ENCODE peak calls at places on chromosome 21, in eight cellular contexts. O, R, Q, G, F, T, K and D are unnamed samples.

GRCh38 chr21:45372732-45373355 is 32.1 kb upstream of the COL18A1 start:
- DNase-seq in O (no peak), R (no peak), Q (no peak), G (no peak), F (no peak), T (no peak), K (peak; percentile 94), D (no peak)

GRCh38 chr21:37365657-37366487 is 701 bp upstream of the DYRK1A start:
- DNase-seq in O (peak; percentile 93), R (peak; percentile 47), Q (no peak), G (peak; percentile 19), F (peak; percentile 41), T (peak; percentile 56), K (peak; percentile 80), D (no peak)

GRCh38 chr21:29221259-29221744 is 77.4 kb upstream of the BACH1 start:
- DNase-seq in O (no peak), R (no peak), Q (no peak), G (no peak), F (no peak), T (no peak), K (no peak), D (peak; percentile 85)

GRCh38 chr21:46060596-46061061 is 37.3 kb upstream of the COL6A2 start:
- DNase-seq in O (no peak), R (no peak), Q (no peak), G (peak; percentile 39), F (peak; percentile 100), T (no peak), K (no peak), D (peak; percentile 99)

GRCh38 chr21:33685613-33686197 is 43.4 kb downstream of the ITSN1 start:
- DNase-seq in O (no peak), R (no peak), Q (no peak), G (no peak), F (peak; percentile 78), T (no peak), K (peak; percentile 63), D (peak; percentile 66)

GRCh38 chr21:39518055-39518844 is 66.5 kb downstream of the SH3BGR start:
- DNase-seq in O (peak; percentile 76), R (peak; percentile 57), Q (peak; percentile 89), G (peak; percentile 69), F (peak; percentile 48), T (peak; percentile 50), K (peak; percentile 60), D (peak; percentile 16)

GRCh38 chr21:33198346-33199135 is 31.2 kb upstream of the IFNAR2 start:
- DNase-seq in O (no peak), R (no peak), Q (no peak), G (no peak), F (peak; percentile 37), T (no peak), K (no peak), D (no peak)

GRCh38 chr21:27424601-27425000 is 457.7 kb upstream of the ADAMTS5 start:
- DNase-seq in O (no peak), R (no peak), Q (no peak), G (no peak), F (peak; percentile 18), T (no peak), K (peak; percentile 7), D (no peak)

GRCh38 chr21:32093758-32094463 is 184.9 kb downstream of the MIS18A start:
- DNase-seq in O (no peak), R (no peak), Q (no peak), G (no peak), F (no peak), T (no peak), K (no peak), D (no peak)

GRCh38 chr21:32094792-32095191 is 184.1 kb downstream of the MIS18A start:
- DNase-seq in O (no peak), R (no peak), Q (no peak), G (peak; percentile 6), F (peak; percentile 38), T (no peak), K (no peak), D (no peak)

GRCh38 chr21:32099812-32100416 is 178.9 kb downstream of the MIS18A start:
- DNase-seq in O (no peak), R (no peak), Q (no peak), G (no peak), F (no peak), T (no peak), K (no peak), D (no peak)

GRCh38 chr21:32101206-32101763 is 177.6 kb downstream of the MIS18A start:
- DNase-seq in O (no peak), R (no peak), Q (no peak), G (no peak), F (no peak), T (no peak), K (no peak), D (no peak)

DNA sequence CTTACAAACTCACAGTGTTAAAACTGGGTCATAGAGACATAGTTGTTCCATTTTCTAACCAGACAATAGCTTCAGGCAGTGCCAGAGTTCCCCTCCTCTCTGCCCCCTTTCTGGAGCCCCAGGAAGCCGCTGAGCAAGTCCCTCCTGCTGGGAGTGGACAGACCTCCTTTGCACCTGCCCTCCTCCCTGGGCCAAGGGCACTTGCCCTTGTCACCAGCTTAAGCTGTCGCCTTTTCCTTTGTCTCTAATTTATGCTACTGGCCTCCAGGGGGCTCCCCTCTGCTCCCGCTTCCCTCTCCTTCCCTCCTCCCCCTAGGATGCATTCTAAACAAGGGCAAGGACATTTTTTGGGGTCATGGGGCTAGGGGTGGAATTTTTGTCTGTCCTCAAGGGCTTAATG is 182.4 kb downstream of the MIS18A start:
- DNase-seq in O (peak; percentile 39), R (peak; percentile 35), Q (no peak), G (peak; percentile 10), F (peak; percentile 12), T (no peak), K (no peak), D (no peak)
- TF ChIP-seq CTCF in O (peak; percentile 44), R (peak; percentile 54), Q (no peak), G (peak; percentile 18), F (peak; percentile 41), T (no peak), K (no peak), D (peak; percentile 39)

GRCh38 chr21:41780337-41781046 is 13.6 kb upstream of the RIPK4 start:
- DNase-seq in O (no peak), R (no peak), Q (no peak), G (no peak), F (no peak), T (no peak), K (no peak), D (no peak)

GRCh38 chr21:41777934-41778815 is 11.3 kb upstream of the RIPK4 start:
- DNase-seq in O (no peak), R (peak; percentile 89), Q (peak; percentile 97), G (no peak), F (peak; percentile 21), T (no peak), K (peak; percentile 92), D (peak; percentile 86)

GRCh38 chr21:41779659-41780058 is 12.8 kb upstream of the RIPK4 start:
- DNase-seq in O (no peak), R (no peak), Q (no peak), G (no peak), F (no peak), T (no peak), K (no peak), D (no peak)

GRCh38 chr21:41781047-41781405 is 14.2 kb upstream of the RIPK4 start:
- DNase-seq in O (no peak), R (no peak), Q (no peak), G (no peak), F (no peak), T (no peak), K (no peak), D (no peak)

DNA sequence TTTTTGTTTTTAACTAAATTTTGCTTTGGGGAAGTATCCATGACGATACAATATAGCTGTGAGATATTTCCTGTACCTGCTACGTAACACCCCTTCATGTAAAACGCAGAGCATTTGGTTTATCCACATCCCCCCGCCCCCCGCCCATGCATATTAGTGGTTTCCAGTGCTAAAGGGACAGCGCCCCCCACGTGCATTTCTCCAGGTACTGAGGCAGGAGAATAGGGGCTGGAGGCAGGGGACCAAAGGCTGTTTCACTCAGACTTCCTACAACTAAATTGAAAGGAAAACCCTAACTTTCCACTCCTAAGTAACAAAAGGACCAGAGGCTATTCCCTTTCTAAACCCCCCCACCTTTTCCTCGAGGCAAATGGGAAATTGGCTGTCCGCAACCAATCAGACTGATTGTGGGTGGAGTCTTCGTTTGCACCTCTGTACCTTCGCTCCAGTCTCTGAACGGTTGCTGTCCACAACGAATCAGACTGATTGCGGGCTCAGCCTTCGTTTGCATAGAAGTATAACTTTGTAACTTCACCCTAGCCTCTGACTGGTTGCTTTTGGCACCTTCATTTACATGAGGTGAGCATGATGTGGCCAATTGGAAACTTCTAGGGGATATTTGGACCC is 12.2 kb upstream of the RIPK4 start:
- DNase-seq in O (no peak), R (no peak), Q (no peak), G (no peak), F (no peak), T (no peak), K (no peak), D (no peak)
- TF ChIP-seq CTCF in O (no peak), R (no peak), Q (no peak), G (no peak), F (no peak), T (no peak), K (no peak), D (no peak)

GRCh38 chr21:34922487-34922886 is 126.6 kb downstream of the RUNX1 start:
- DNase-seq in O (no peak), R (no peak), Q (no peak), G (no peak), F (no peak), T (no peak), K (no peak), D (no peak)
- TF ChIP-seq CTCF in O (no peak), R (no peak), Q (no peak), G (no peak), F (no peak), T (no peak), K (no peak), D (no peak)

GRCh38 chr21:35026153-35026499 is 23.0 kb downstream of the RUNX1 start:
- DNase-seq in O (no peak), R (no peak), Q (no peak), G (no peak), F (no peak), T (no peak), K (no peak), D (no peak)

GRCh38 chr21:35024071-35024420 is 25.1 kb downstream of the RUNX1 start:
- DNase-seq in O (no peak), R (no peak), Q (no peak), G (no peak), F (no peak), T (no peak), K (no peak), D (no peak)

GRCh38 chr21:35026617-35027557 is 22.2 kb downstream of the RUNX1 start:
- DNase-seq in O (peak; percentile 65), R (peak; percentile 16), Q (no peak), G (no peak), F (no peak), T (peak; percentile 91), K (peak; percentile 15), D (no peak)

GRCh38 chr21:35024475-35024874 is 24.6 kb downstream of the RUNX1 start:
- DNase-seq in O (no peak), R (no peak), Q (no peak), G (no peak), F (no peak), T (no peak), K (no peak), D (no peak)

DNA sequence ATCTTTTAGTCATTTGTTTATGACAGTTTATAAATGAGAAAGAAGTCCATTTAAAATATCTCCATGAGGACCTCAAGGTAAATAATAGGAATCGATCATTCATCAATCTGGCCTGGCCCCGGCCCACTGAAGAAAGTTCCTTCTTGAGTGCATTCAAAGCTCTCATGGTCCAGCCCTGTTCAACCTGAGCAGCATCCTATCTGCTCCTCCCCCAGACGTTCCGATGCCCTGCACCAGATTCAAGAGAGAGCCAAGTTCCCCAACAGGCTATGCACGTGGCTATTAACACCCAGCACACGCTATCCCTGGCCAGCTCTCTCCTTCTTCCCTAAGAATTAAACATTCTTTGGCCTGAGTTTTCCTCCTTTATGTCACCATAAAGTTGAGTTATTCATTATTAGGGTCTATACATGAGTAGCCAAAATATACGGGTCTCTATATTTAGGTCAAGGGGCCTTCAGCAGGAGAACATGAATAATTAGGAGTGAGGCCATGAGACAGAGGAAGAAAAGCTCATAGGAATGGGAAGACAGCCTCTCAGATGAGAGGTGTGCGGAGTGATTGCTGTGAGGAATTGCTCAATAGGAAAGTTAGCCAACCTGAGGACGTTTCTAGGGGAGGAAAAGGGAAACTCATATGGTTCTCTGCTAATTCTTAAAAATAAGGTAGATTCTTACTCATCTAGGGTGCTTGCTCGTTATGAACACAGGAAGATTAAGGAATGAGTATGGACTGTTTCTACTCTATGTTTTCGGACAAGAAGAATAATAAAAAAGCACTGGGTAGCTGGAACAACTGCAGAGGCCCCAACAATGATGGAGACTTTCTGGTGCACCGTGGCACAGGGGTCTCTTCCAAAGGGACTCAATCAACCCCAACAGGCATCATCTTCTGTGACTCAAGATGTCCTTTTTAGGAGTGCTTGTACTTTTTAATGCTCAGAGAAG is 23.6 kb downstream of the RUNX1 start:
- DNase-seq in O (no peak), R (no peak), Q (no peak), G (no peak), F (no peak), T (no peak), K (no peak), D (no peak)
- TF ChIP-seq CTCF in O (no peak), R (no peak), Q (no peak), G (no peak), F (no peak), T (no peak), K (no peak), D (no peak)